ENCODE peak calls at places on chromosomes 4 and X, in ten cellular contexts. A is stomach, L is upper lobe of right lung, N is esophagus squamous epithelium, O is thoracic aorta, D is brain microvascular endothelial cell, R is ovary, G is dorsolateral prefrontal cortex, K is colonic mucosa, Q is PC-9. Y is an unnamed sample.

GRCh38 chrX:17744896-17745523 is 7.7 kb downstream of the SCML1 start:
- DNase-seq in R (no peak), K (no peak), N (no peak), L (no peak), G (no peak), D (no peak), Q (no peak), O (no peak), A (no peak), Y (no peak)

GRCh38 chrX:31124536-31124935 is 52.7 kb upstream of the FTHL17 start:
- DNase-seq in K (no peak), N (no peak), O (no peak), D (no peak), G (peak), R (no peak), A (no peak), Q (no peak), L (no peak), Y (no peak)

GRCh38 chr4:145481164-145481941 is at the start of gene SMAD1:
- DNase-seq in O (peak), Q (peak), K (peak), L (peak), A (peak), G (peak), D (peak), N (no peak), R (peak), Y (peak)

GRCh38 chr4:20356565-20356964 is 104.9 kb downstream of the SLIT2 start:
- DNase-seq in R (no peak), N (no peak), A (no peak), L (no peak), D (no peak), O (no peak), Q (no peak), G (no peak), K (no peak), Y (no peak)

GRCh38 chr4:74793757-74794340 is 474 bp downstream of the BTC start:
- DNase-seq in K (peak), A (peak), O (peak), R (peak), D (no peak), L (peak), N (no peak), Q (peak), G (no peak), Y (peak)

GRCh38 chrX:150236304-150236703 is 126.8 kb upstream of the MAMLD1 start:
- DNase-seq in R (no peak), N (no peak), O (no peak), Q (no peak), G (no peak), K (peak), L (no peak), A (no peak), D (peak), Y (no peak)

GRCh38 chrX:106177106-106177981 is 9.2 kb downstream of the PWWP3B start:
- DNase-seq in K (no peak), D (peak), L (peak), A (no peak), Q (no peak), N (no peak), G (peak), R (peak), O (no peak), Y (peak)

GRCh38 chrX:130834149-130834548 is 68.9 kb downstream of the ENOX2 start:
- DNase-seq in N (no peak), G (no peak), Q (no peak), O (no peak), L (no peak), D (no peak), R (no peak), A (no peak), K (no peak), Y (no peak)

GRCh38 chr4:23697001-23697528 is 192.8 kb downstream of the PPARGC1A start:
- DNase-seq in D (no peak), A (no peak), L (no peak), N (no peak), K (no peak), G (no peak), Q (no peak), O (no peak), R (no peak), Y (no peak)

GRCh38 chr4:7332216-7333023 is 102.3 kb downstream of the PSAPL1 start:
- DNase-seq in L (no peak), O (no peak), D (peak), Q (peak), A (no peak), N (no peak), G (no peak), K (no peak), R (peak), Y (peak)

GRCh38 chr4:53861856-53862610 is 202.4 kb downstream of the CHIC2 start:
- DNase-seq in Q (no peak), D (peak), G (no peak), O (no peak), N (no peak), A (no peak), L (no peak), R (no peak), K (no peak), Y (peak)

GRCh38 chrX:3582421-3582820 is 131.0 kb downstream of the PRKX start:
- DNase-seq in R (no peak), G (no peak), K (no peak), D (no peak), Q (no peak), O (no peak), L (no peak), N (no peak), A (no peak), Y (no peak)

GRCh38 chr4:185143596-185143969 is 517 bp downstream of the SLC25A4 start:
- DNase-seq in L (peak), A (peak), K (peak), D (no peak), N (no peak), R (peak), G (peak), Q (peak), O (peak), Y (peak)

GRCh38 chr4:8453957-8454356 is 13.4 kb downstream of the TRMT44 start:
- DNase-seq in O (no peak), D (no peak), L (no peak), A (no peak), K (no peak), N (no peak), G (no peak), R (no peak), Q (no peak), Y (no peak)

GRCh38 chrX:27964432-27964831 is 16.8 kb downstream of the DCAF8L1 start:
- DNase-seq in Q (no peak), N (no peak), K (peak), R (no peak), G (no peak), A (no peak), L (no peak), D (no peak), O (no peak), Y (no peak)

DNA sequence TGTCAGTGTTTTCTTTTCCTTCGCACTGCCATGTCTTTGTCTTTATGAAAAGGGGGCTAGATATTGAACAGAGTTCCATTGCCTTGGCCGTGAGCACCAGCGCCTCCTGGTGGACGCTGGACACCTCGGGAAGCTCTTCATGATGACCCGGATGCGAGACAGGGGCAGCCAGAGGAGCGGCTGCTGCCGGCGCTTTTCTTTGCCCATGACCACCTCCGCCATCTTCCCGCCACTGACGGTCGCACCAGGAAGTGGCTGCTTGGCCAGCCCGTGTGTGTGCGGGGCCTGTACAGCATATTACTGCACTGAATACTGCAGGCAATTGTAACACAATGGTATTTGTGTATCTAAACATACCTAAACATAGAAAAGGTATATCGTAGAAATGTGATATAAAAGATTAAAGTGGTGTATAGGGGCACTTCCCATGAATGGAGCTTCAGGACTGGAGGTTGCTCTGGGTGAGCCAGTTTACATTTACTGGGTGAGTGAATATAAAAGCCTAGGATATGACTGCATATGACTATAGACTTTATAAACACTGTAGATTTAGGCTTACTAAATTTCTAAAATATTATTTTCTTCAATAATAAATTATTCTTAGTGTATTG is 15.8 kb upstream of the GRIA2 start:
- DNase-seq in Q (no peak), O (no peak), D (no peak), N (no peak), R (no peak), G (no peak), L (peak), K (no peak), A (no peak), Y (no peak)
- TF ChIP-seq CTCF in Q (peak), O (no peak), D (peak), N (peak), R (no peak), G (peak), L (peak), K (peak), A (peak), Y (no peak)

DNA sequence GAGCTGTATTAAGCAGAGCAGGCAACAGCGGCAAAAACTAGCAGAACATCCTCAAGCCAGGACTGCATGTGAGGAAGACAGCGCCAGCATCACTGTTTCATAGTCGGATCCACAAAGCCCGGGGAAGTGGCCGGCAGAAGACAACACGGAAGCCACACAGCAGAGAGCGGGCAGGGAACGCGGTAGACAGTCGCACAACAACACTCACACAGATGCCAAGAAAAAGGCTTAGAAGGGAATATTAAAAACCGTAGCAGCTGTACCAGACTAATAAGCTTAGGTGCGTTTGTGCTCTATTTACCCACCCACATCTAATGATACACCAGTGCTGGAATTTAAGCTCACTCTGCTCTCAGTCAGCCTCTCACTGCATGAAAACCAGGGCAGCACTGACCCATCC is 16.0 kb downstream of the ZFYVE28 start:
- DNase-seq in G (no peak), A (no peak), Q (no peak), O (no peak), N (no peak), R (no peak), K (no peak), L (no peak), D (no peak), Y (no peak)
- H3K4me3 ChIP-seq in G (peak), A (peak), Q (no peak), O (peak), N (peak), R (peak), K (peak), L (peak), D (peak), Y (no peak)

GRCh38 chr4:156942991-156943390 is 28.6 kb downstream of the PDGFC start:
- DNase-seq in K (no peak), Q (no peak), G (no peak), R (no peak), A (no peak), N (no peak), L (no peak), D (no peak), O (no peak), Y (no peak)
- H3K27ac ChIP-seq in K (no peak), Q (no peak), G (no peak), R (no peak), A (peak), N (peak), L (no peak), D (peak), O (peak), Y (peak)

DNA sequence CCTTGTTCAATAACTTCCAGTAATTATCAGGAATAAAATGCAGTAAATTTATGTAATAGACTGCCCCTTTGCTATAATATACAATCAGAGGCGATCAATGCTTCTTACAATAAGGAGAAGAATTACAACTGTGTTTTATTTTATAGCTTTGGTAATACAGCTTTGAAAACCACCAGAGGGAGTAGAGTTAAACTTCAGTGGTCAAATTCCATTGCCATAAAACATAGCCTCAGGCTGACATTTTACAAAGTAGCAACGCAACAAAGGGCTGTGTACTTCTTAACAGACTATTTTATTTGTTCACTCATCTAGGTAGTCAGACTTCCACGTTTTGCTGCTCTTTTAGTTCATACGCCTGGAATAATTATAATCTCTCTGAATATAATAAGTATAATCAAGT is 58.5 kb downstream of the TEX13C start:
- DNase-seq in Q (no peak), A (no peak), G (no peak), K (no peak), O (no peak), R (no peak), N (no peak), L (no peak), D (no peak), Y (no peak)
- TF ChIP-seq CTCF in Q (no peak), A (no peak), G (no peak), K (no peak), O (no peak), R (no peak), N (no peak), L (no peak), D (no peak), Y (no peak)

Y was measured in uterus.